ENCODE peak calls at places on chromosomes 6 and 20, in ten cellular contexts. X is colonic mucosa; O is stimulated activated CD8-positive, alpha-beta memory T cell treated with anti-CD3 and anti-CD28 coated beads, Interleukin-12 subunit alpha, Interleukin-12 subunit beta, amount 100 ng/mL, for 4 hours; L is NCI-H69; Q is RPMI7951; C is astrocyte; J is SJSA1; I is stimulated activated naive CD4-positive, alpha-beta T cell; A is activated naive CD8-positive, alpha-beta T cell treated with anti-CD3 and anti-CD28 coated beads, Interleukin-2, amount 50 U/mL, for 24 hours; V is hepatocyte. U is an unnamed sample.

GRCh38 chr6:26022166-26022510 is 59.5 kb downstream of the TRIM38 start:
- DNase-seq in X (peak), O (no peak), L (peak), Q (peak), C (peak), J (peak), I (peak), A (peak), V (peak), U (peak)

GRCh38 chr6:119347466-119348307 is 1.9 kb downstream of the MAN1A1 start:
- DNase-seq in X (peak), O (peak), L (peak), Q (no peak), C (no peak), J (no peak), I (no peak), A (peak), V (peak), U (no peak)

GRCh38 chr6:149334201-149334600 is 16.7 kb downstream of the TAB2 start:
- DNase-seq in X (no peak), O (no peak), L (no peak), Q (peak), C (peak), J (no peak), I (no peak), A (no peak), V (no peak), U (peak)

GRCh38 chr20:6756961-6757595 is 10.4 kb upstream of the BMP2 start:
- DNase-seq in X (no peak), O (no peak), L (peak), Q (no peak), C (no peak), J (no peak), I (no peak), A (no peak), V (no peak), U (no peak)

GRCh38 chr20:23008673-23009072 is 26.4 kb upstream of the SSTR4 start:
- DNase-seq in X (no peak), O (no peak), L (no peak), Q (no peak), C (no peak), J (no peak), I (no peak), A (no peak), V (no peak), U (no peak)

GRCh38 chr20:44355503-44356352 is at the start of gene HNF4A:
- DNase-seq in X (peak), O (no peak), L (no peak), Q (no peak), C (no peak), J (no peak), I (no peak), A (no peak), V (peak), U (no peak)

GRCh38 chr6:73769976-73770375 is 74.0 kb downstream of the CD109 start:
- DNase-seq in X (no peak), O (no peak), L (no peak), Q (no peak), C (no peak), J (no peak), I (no peak), A (no peak), V (no peak), U (no peak)

GRCh38 chr6:102619585-102619984 is 1226.1 kb downstream of the GRIK2 start:
- DNase-seq in X (no peak), O (no peak), L (peak), Q (no peak), C (no peak), J (no peak), I (no peak), A (no peak), V (peak), U (peak)

GRCh38 chr20:34190679-34191090 is 50.5 kb upstream of the ASIP start:
- DNase-seq in X (peak), O (no peak), L (peak), Q (peak), C (peak), J (peak), I (peak), A (peak), V (peak), U (peak)

GRCh38 chr20:17657079-17657825 is 24.8 kb downstream of the RRBP1 start:
- DNase-seq in X (no peak), O (no peak), L (no peak), Q (no peak), C (no peak), J (no peak), I (no peak), A (no peak), V (no peak), U (peak)

GRCh38 chr6:101683884-101684283 is 290.4 kb downstream of the GRIK2 start:
- DNase-seq in X (no peak), O (no peak), L (no peak), Q (no peak), C (peak), J (no peak), I (no peak), A (no peak), V (no peak), U (peak)

GRCh38 chr6:83051386-83052172 is 14.1 kb downstream of the UBE3D start:
- DNase-seq in X (no peak), O (no peak), L (peak), Q (no peak), C (no peak), J (peak), I (no peak), A (no peak), V (no peak), U (no peak)

GRCh38 chr20:6048391-6048790 is 5.5 kb downstream of the LRRN4 start:
- DNase-seq in X (no peak), O (no peak), L (no peak), Q (no peak), C (no peak), J (no peak), I (no peak), A (no peak), V (no peak), U (no peak)

GRCh38 chr6:69349776-69350175 is 447.0 kb downstream of the LMBRD1 start:
- DNase-seq in X (no peak), O (no peak), L (no peak), Q (no peak), C (no peak), J (no peak), I (no peak), A (no peak), V (no peak), U (no peak)

GRCh38 chr6:131635384-131636340 is 1.4 kb upstream of the ENPP3 start:
- DNase-seq in X (no peak), O (no peak), L (no peak), Q (peak), C (no peak), J (no peak), I (no peak), A (no peak), V (no peak), U (no peak)

GRCh38 chr20:44610313-44610965 is 28.1 kb downstream of the PKIG start:
- DNase-seq in X (no peak), O (no peak), L (no peak), Q (no peak), C (no peak), J (no peak), I (peak), A (no peak), V (no peak), U (no peak)

GRCh38 chr6:144150673-144151009 is 324 bp downstream of the STX11 start:
- DNase-seq in X (no peak), O (peak), L (peak), Q (peak), C (no peak), J (no peak), I (peak), A (peak), V (peak), U (no peak)

GRCh38 chr6:26033942-26034354 is 53.3 kb upstream of the HFE start:
- DNase-seq in X (no peak), O (no peak), L (peak), Q (no peak), C (no peak), J (no peak), I (no peak), A (peak), V (no peak), U (no peak)

GRCh38 chr20:3420211-3420707 is 12.8 kb upstream of the DNAAF9 start:
- DNase-seq in X (peak), O (no peak), L (no peak), Q (peak), C (no peak), J (no peak), I (no peak), A (peak), V (no peak), U (peak)

GRCh38 chr20:45341939-45342862 is 6.0 kb downstream of the SDC4 start:
- DNase-seq in X (peak), O (no peak), L (peak), Q (peak), C (peak), J (no peak), I (no peak), A (no peak), V (peak), U (peak)

GRCh38 chr20:32474967-32475819 is 109.9 kb downstream of the NOL4L start:
- DNase-seq in X (peak), O (no peak), L (no peak), Q (peak), C (peak), J (peak), I (no peak), A (peak), V (peak), U (peak)

GRCh38 chr6:157484181-157484580 is 103.2 kb downstream of the ZDHHC14 start:
- DNase-seq in X (no peak), O (no peak), L (no peak), Q (no peak), C (no peak), J (no peak), I (no peak), A (no peak), V (no peak), U (no peak)

GRCh38 chr6:157760589-157761330 is 62.3 kb upstream of the SNX9 start:
- DNase-seq in X (no peak), O (no peak), L (no peak), Q (peak), C (peak), J (peak), I (no peak), A (no peak), V (no peak), U (peak)

GRCh38 chr20:2162823-2163166 is 61.2 kb downstream of the STK35 start:
- DNase-seq in X (no peak), O (no peak), L (no peak), Q (no peak), C (no peak), J (no peak), I (no peak), A (no peak), V (no peak), U (no peak)

GRCh38 chr20:51926670-51927305 is 124.5 kb upstream of the SALL4 start:
- DNase-seq in X (no peak), O (no peak), L (no peak), Q (no peak), C (peak), J (no peak), I (no peak), A (no peak), V (no peak), U (peak)

GRCh38 chr20:44959082-44959895 is 908 bp downstream of the TOMM34 start:
- DNase-seq in X (no peak), O (peak), L (peak), Q (peak), C (peak), J (peak), I (peak), A (peak), V (peak), U (peak)

GRCh38 chr6:36204068-36204753 is 7.7 kb downstream of the BRPF3 start:
- DNase-seq in X (no peak), O (peak), L (no peak), Q (no peak), C (no peak), J (no peak), I (peak), A (peak), V (no peak), U (no peak)

GRCh38 chr6:162856885-162857284 is 129.1 kb downstream of the PACRG start:
- DNase-seq in X (no peak), O (no peak), L (peak), Q (peak), C (peak), J (peak), I (no peak), A (no peak), V (peak), U (peak)

GRCh38 chr20:42779216-42779615 is 410.5 kb downstream of the PTPRT start:
- DNase-seq in X (no peak), O (no peak), L (peak), Q (no peak), C (no peak), J (no peak), I (no peak), A (no peak), V (peak), U (no peak)

GRCh38 chr6:112571886-112572285 is 224.8 kb downstream of the RFPL4B start:
- DNase-seq in X (no peak), O (no peak), L (no peak), Q (no peak), C (peak), J (no peak), I (no peak), A (no peak), V (no peak), U (no peak)

GRCh38 chr20:31430568-31431095 is 9.8 kb upstream of the DEFB123 start:
- DNase-seq in X (no peak), O (no peak), L (no peak), Q (peak), C (no peak), J (no peak), I (no peak), A (no peak), V (no peak), U (no peak)

GRCh38 chr6:169426611-169427010 is 173.0 kb upstream of the THBS2 start:
- DNase-seq in X (no peak), O (no peak), L (no peak), Q (no peak), C (no peak), J (no peak), I (no peak), A (no peak), V (no peak), U (no peak)

U was measured in cardiac muscle cell.